ENCODE peak calls at places on chromosome 11, in six cellular contexts. One of them, this sample, is unnamed.

GRCh38 chr11:63598556-63598955 is 15.7 kb downstream of the PLAAT3 start:
- DNase-seq in naive thymus-derived CD4-positive, alpha-beta T cell: no peak
- DNase-seq in HCT116: no peak
- DNase-seq in mucosa of descending colon: no peak
- DNase-seq in kidney: no peak
- DNase-seq in heart left ventricle: no peak
- DNase-seq in this sample: no peak

GRCh38 chr11:61538636-61538961 is 30.1 kb downstream of the LRRC10B start:
- DNase-seq in naive thymus-derived CD4-positive, alpha-beta T cell: no peak
- DNase-seq in heart left ventricle: no peak
- DNase-seq in kidney: no peak
- DNase-seq in mucosa of descending colon: no peak
- DNase-seq in HCT116: no peak
- DNase-seq in this sample: no peak

GRCh38 chr11:69459848-69460539 is 21.5 kb upstream of the LINC01488 start:
- DNase-seq in heart left ventricle: no peak
- DNase-seq in HCT116: no peak
- DNase-seq in kidney: no peak
- DNase-seq in naive thymus-derived CD4-positive, alpha-beta T cell: no peak
- DNase-seq in mucosa of descending colon: peak; percentile 37
- DNase-seq in this sample: no peak

GRCh38 chr11:77250881-77251640 is 50.4 kb downstream of the GDPD4 start:
- DNase-seq in naive thymus-derived CD4-positive, alpha-beta T cell: no peak
- DNase-seq in mucosa of descending colon: no peak
- DNase-seq in heart left ventricle: no peak
- DNase-seq in HCT116: no peak
- DNase-seq in kidney: no peak
- DNase-seq in this sample: no peak

GRCh38 chr11:76661306-76661751 is 9.2 kb downstream of the LRRC32 start:
- DNase-seq in naive thymus-derived CD4-positive, alpha-beta T cell: no peak
- DNase-seq in heart left ventricle: no peak
- DNase-seq in HCT116: no peak
- DNase-seq in mucosa of descending colon: no peak
- DNase-seq in kidney: peak; percentile 69
- DNase-seq in this sample: peak; percentile 54

GRCh38 chr11:788953-789940 is 643 bp downstream of the CEND1 start:
- DNase-seq in HCT116: no peak
- DNase-seq in naive thymus-derived CD4-positive, alpha-beta T cell: no peak
- DNase-seq in kidney: no peak
- DNase-seq in mucosa of descending colon: no peak
- DNase-seq in heart left ventricle: no peak
- DNase-seq in this sample: no peak

GRCh38 chr11:74683279-74683871 is 47.9 kb downstream of the CHRDL2 start:
- DNase-seq in mucosa of descending colon: peak; percentile 45
- DNase-seq in kidney: peak; percentile 79
- DNase-seq in naive thymus-derived CD4-positive, alpha-beta T cell: no peak
- DNase-seq in HCT116: no peak
- DNase-seq in heart left ventricle: no peak
- DNase-seq in this sample: no peak

GRCh38 chr11:46920709-46921108 is 2.4 kb upstream of the LRP4 start:
- DNase-seq in naive thymus-derived CD4-positive, alpha-beta T cell: no peak
- DNase-seq in heart left ventricle: no peak
- DNase-seq in HCT116: no peak
- DNase-seq in kidney: no peak
- DNase-seq in mucosa of descending colon: no peak
- DNase-seq in this sample: no peak

GRCh38 chr11:2983908-2984307 is 8.2 kb downstream of the NAP1L4 start:
- DNase-seq in heart left ventricle: no peak
- DNase-seq in kidney: no peak
- DNase-seq in HCT116: no peak
- DNase-seq in naive thymus-derived CD4-positive, alpha-beta T cell: no peak
- DNase-seq in mucosa of descending colon: no peak
- DNase-seq in this sample: no peak
- H3K4me1 ChIP-seq in heart left ventricle: no peaks in the 10 kb centered on the region
- H3K4me1 ChIP-seq in kidney: peaks cover 13% of the 10 kb centered on the region
- H3K4me1 ChIP-seq in HCT116: peaks cover under 1% of the 10 kb centered on the region
- H3K4me1 ChIP-seq in naive thymus-derived CD4-positive, alpha-beta T cell: peaks cover 53% of the 10 kb centered on the region
- H3K4me1 ChIP-seq in mucosa of descending colon: peaks cover 22% of the 10 kb centered on the region
- H3K4me1 ChIP-seq in this sample: peaks cover 23% of the 10 kb centered on the region

DNA sequence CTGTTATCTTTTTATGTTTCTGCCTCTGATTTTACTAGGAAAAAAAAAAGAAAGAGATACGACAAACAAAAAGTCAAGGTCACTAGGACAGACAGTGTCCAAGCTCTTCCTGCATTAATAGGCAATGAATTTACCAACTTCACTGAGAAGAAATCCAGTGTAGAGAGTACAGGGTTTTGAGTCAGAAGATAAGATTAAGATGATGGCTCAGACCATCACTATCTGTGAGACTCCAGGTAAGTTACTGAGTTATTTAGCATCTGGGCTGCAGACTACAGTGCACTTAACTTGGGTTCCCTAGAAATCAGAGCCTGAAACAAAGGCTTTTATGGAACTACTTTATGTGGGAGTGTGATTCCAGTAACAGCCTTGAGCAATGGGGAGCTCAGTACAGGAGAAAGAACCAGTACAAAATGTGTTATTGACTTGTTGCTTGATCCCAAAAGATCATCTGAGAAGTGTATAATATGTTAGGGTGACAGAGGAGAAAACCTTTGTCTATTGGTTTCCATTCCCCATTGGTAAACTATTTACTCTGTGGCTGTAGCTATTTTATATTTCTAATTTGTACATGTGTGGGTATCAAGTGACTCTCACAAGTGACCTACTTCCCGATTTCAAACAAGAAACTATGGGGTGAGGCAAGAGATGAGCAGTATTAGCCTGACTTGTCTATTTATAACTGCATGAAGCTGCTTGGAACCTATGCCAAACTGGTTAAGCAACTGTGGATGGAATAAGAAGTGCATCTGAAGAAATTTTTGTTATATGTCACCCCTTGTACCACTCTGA is 395.8 kb downstream of the RAB38 start:
- DNase-seq in mucosa of descending colon: no peak
- DNase-seq in heart left ventricle: no peak
- DNase-seq in kidney: no peak
- DNase-seq in naive thymus-derived CD4-positive, alpha-beta T cell: no peak
- DNase-seq in HCT116: no peak
- DNase-seq in this sample: no peak
- H3K4me1 ChIP-seq in mucosa of descending colon: no peaks in the 10 kb centered on the region
- H3K4me1 ChIP-seq in heart left ventricle: no peaks in the 10 kb centered on the region
- H3K4me1 ChIP-seq in kidney: no peaks in the 10 kb centered on the region
- H3K4me1 ChIP-seq in naive thymus-derived CD4-positive, alpha-beta T cell: no peaks in the 10 kb centered on the region
- H3K4me1 ChIP-seq in HCT116: no peaks in the 10 kb centered on the region
- H3K4me1 ChIP-seq in this sample: no peaks in the 10 kb centered on the region

DNA sequence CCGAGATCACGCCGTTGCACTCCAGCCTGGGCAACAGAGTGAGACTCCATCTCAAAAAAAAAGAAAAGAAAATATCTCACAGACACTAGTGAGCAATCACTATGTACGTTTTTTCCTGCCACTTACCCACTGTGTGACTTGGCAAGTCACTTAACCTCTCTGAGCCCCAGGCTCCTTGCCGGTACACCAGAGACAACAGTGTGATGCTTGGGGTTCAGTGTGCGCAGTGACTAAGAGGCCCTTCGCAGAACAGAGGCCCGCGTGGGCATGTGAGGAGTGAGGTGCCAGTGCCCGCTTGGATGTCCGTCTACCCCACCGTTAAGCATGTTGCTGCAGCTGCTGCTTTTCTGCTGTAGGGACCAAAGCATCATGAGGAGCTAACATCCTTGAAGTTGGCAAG is 6.7 kb downstream of the OAF start:
- DNase-seq in kidney: no peak
- DNase-seq in heart left ventricle: no peak
- DNase-seq in mucosa of descending colon: no peak
- DNase-seq in HCT116: no peak
- DNase-seq in naive thymus-derived CD4-positive, alpha-beta T cell: no peak
- DNase-seq in this sample: no peak
- H3K4me1 ChIP-seq in kidney: peaks cover 42% of the 10 kb centered on the region
- H3K4me1 ChIP-seq in heart left ventricle: no peaks in the 10 kb centered on the region
- H3K4me1 ChIP-seq in mucosa of descending colon: peaks cover 55% of the 10 kb centered on the region
- H3K4me1 ChIP-seq in HCT116: peaks cover 12% of the 10 kb centered on the region
- H3K4me1 ChIP-seq in naive thymus-derived CD4-positive, alpha-beta T cell: no peaks in the 10 kb centered on the region
- H3K4me1 ChIP-seq in this sample: peaks cover 19% of the 10 kb centered on the region

GRCh38 chr11:112087212-112087611 is 539 bp downstream of the SDHD start:
- DNase-seq in mucosa of descending colon: no peak
- DNase-seq in naive thymus-derived CD4-positive, alpha-beta T cell: no peak
- DNase-seq in heart left ventricle: no peak
- DNase-seq in HCT116: no peak
- DNase-seq in kidney: no peak
- DNase-seq in this sample: no peak

GRCh38 chr11:112085822-112086421 is 634 bp downstream of the TIMM8B start:
- DNase-seq in HCT116: no peak
- DNase-seq in heart left ventricle: no peak
- DNase-seq in naive thymus-derived CD4-positive, alpha-beta T cell: no peak
- DNase-seq in mucosa of descending colon: no peak
- DNase-seq in kidney: no peak
- DNase-seq in this sample: no peak

GRCh38 chr11:112082729-112083128 is 3.8 kb downstream of the TIMM8B start:
- DNase-seq in mucosa of descending colon: no peak
- DNase-seq in HCT116: no peak
- DNase-seq in kidney: no peak
- DNase-seq in naive thymus-derived CD4-positive, alpha-beta T cell: no peak
- DNase-seq in heart left ventricle: no peak
- DNase-seq in this sample: no peak

GRCh38 chr11:112086422-112087191 is at the start of the genes SDHD and TIMM8B:
- DNase-seq in kidney: peak; percentile 98
- DNase-seq in HCT116: peak; percentile 95
- DNase-seq in heart left ventricle: peak; percentile 96
- DNase-seq in mucosa of descending colon: peak; percentile 96
- DNase-seq in naive thymus-derived CD4-positive, alpha-beta T cell: peak; percentile 98
- DNase-seq in this sample: peak; percentile 97
- H3K4me1 ChIP-seq in kidney: peaks cover 20% of the 10 kb centered on the region
- H3K4me1 ChIP-seq in HCT116: no peaks in the 10 kb centered on the region
- H3K4me1 ChIP-seq in heart left ventricle: peaks cover 3% of the 10 kb centered on the region
- H3K4me1 ChIP-seq in mucosa of descending colon: peaks cover 17% of the 10 kb centered on the region
- H3K4me1 ChIP-seq in naive thymus-derived CD4-positive, alpha-beta T cell: peaks cover 21% of the 10 kb centered on the region
- H3K4me1 ChIP-seq in this sample: peaks cover 16% of the 10 kb centered on the region

GRCh38 chr11:94309757-94310156 is 5.4 kb downstream of the IZUMO1R start:
- DNase-seq in mucosa of descending colon: no peak
- DNase-seq in naive thymus-derived CD4-positive, alpha-beta T cell: no peak
- DNase-seq in HCT116: no peak
- DNase-seq in heart left ventricle: no peak
- DNase-seq in kidney: no peak
- DNase-seq in this sample: no peak
- H3K4me1 ChIP-seq in mucosa of descending colon: no peaks in the 10 kb centered on the region
- H3K4me1 ChIP-seq in naive thymus-derived CD4-positive, alpha-beta T cell: no peaks in the 10 kb centered on the region
- H3K4me1 ChIP-seq in HCT116: no peaks in the 10 kb centered on the region
- H3K4me1 ChIP-seq in heart left ventricle: no peaks in the 10 kb centered on the region
- H3K4me1 ChIP-seq in kidney: no peaks in the 10 kb centered on the region
- H3K4me1 ChIP-seq in this sample: no peaks in the 10 kb centered on the region

GRCh38 chr11:102120437-102120935 is 10.2 kb downstream of the YAP1 start:
- DNase-seq in mucosa of descending colon: no peak
- DNase-seq in kidney: no peak
- DNase-seq in naive thymus-derived CD4-positive, alpha-beta T cell: no peak
- DNase-seq in HCT116: no peak
- DNase-seq in heart left ventricle: no peak
- DNase-seq in this sample: no peak

GRCh38 chr11:102120006-102120405 is 9.8 kb downstream of the YAP1 start:
- DNase-seq in mucosa of descending colon: no peak
- DNase-seq in naive thymus-derived CD4-positive, alpha-beta T cell: no peak
- DNase-seq in kidney: no peak
- DNase-seq in HCT116: no peak
- DNase-seq in heart left ventricle: no peak
- DNase-seq in this sample: no peak

GRCh38 chr11:102117472-102118113 is 7.3 kb downstream of the YAP1 start:
- DNase-seq in HCT116: no peak
- DNase-seq in kidney: no peak
- DNase-seq in mucosa of descending colon: no peak
- DNase-seq in naive thymus-derived CD4-positive, alpha-beta T cell: no peak
- DNase-seq in heart left ventricle: no peak
- DNase-seq in this sample: no peak

GRCh38 chr11:102118937-102119336 is 8.7 kb downstream of the YAP1 start:
- DNase-seq in naive thymus-derived CD4-positive, alpha-beta T cell: no peak
- DNase-seq in HCT116: no peak
- DNase-seq in heart left ventricle: no peak
- DNase-seq in mucosa of descending colon: no peak
- DNase-seq in kidney: no peak
- DNase-seq in this sample: no peak

DNA sequence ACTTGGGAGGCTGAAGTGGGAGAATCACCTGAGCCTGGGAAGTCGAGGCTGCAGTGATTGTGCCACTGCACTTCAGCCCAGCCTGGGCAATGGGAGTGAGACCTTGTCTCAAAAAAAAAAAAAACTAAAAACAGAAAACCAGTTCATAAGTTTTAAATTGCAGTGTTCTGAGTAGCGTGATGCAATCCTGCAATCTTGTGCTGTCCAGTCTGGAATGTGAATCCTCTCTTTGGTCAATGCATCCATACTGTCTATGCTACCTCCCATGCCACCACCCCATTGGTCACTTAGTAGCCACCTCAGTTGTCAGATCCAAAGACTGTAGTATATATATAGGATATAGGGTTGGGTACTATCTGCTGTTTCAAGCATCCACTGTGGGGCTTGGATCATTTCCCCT is 11.1 kb downstream of the YAP1 start:
- DNase-seq in kidney: no peak
- DNase-seq in heart left ventricle: no peak
- DNase-seq in mucosa of descending colon: no peak
- DNase-seq in HCT116: no peak
- DNase-seq in naive thymus-derived CD4-positive, alpha-beta T cell: no peak
- DNase-seq in this sample: no peak
- H3K4me1 ChIP-seq in kidney: peaks cover 2% of the 10 kb centered on the region
- H3K4me1 ChIP-seq in heart left ventricle: no peaks in the 10 kb centered on the region
- H3K4me1 ChIP-seq in mucosa of descending colon: peaks cover 28% of the 10 kb centered on the region
- H3K4me1 ChIP-seq in HCT116: peaks cover 59% of the 10 kb centered on the region
- H3K4me1 ChIP-seq in naive thymus-derived CD4-positive, alpha-beta T cell: no peaks in the 10 kb centered on the region
- H3K4me1 ChIP-seq in this sample: peaks cover 8% of the 10 kb centered on the region

This sample was measured in pancreas.